ENCODE peak calls at places on chromosome 14, in five cellular contexts. Y, A, T, K and X are unnamed samples. For H3K4me1, the result is how much of the 10 kb centered on the place peaks cover.

GRCh38 chr14:20998674-20999366 is at the start of gene SLC39A2:
- DNase-seq in Y (no peak), A (no peak), T (no peak), K (no peak), X (no peak)

GRCh38 chr14:101992708-101993107 is 28.3 kb downstream of the DYNC1H1 start:
- DNase-seq in Y (no peak), A (no peak), T (no peak), K (no peak), X (no peak)

GRCh38 chr14:105326891-105327694 is 12.5 kb downstream of the PACS2 start:
- DNase-seq in Y (no peak), A (peak), T (no peak), K (no peak), X (no peak)

GRCh38 chr14:23049011-23049410 is 7.0 kb downstream of the PSMB11 start:
- DNase-seq in Y (no peak), A (no peak), T (no peak), K (no peak), X (no peak)

GRCh38 chr14:106210650-106211049 is 684.3 kb downstream of the TMEM121 start:
- DNase-seq in Y (no peak), A (no peak), T (no peak), K (no peak), X (no peak)

GRCh38 chr14:68089146-68089715 is 269.7 kb downstream of the RAD51B start:
- DNase-seq in Y (peak), A (no peak), T (no peak), K (no peak), X (no peak)

GRCh38 chr14:21352587-21352986 is 31.2 kb downstream of the SUPT16H start:
- DNase-seq in Y (no peak), A (no peak), T (no peak), K (no peak), X (no peak)

GRCh38 chr14:78195431-78195830 is 25.3 kb downstream of the NRXN3 start:
- DNase-seq in Y (no peak), A (no peak), T (no peak), K (no peak), X (no peak)

GRCh38 chr14:32820182-32820581 is 118.5 kb upstream of the NPAS3 start:
- DNase-seq in Y (no peak), A (no peak), T (no peak), K (no peak), X (no peak)

GRCh38 chr14:100825691-100826331 is at the start of gene MEG3:
- DNase-seq in Y (peak), A (no peak), T (no peak), K (peak), X (no peak)
- H3K4me1 ChIP-seq in Y (under half), A (under half), T (under half), K (under half), X (under half)

DNA sequence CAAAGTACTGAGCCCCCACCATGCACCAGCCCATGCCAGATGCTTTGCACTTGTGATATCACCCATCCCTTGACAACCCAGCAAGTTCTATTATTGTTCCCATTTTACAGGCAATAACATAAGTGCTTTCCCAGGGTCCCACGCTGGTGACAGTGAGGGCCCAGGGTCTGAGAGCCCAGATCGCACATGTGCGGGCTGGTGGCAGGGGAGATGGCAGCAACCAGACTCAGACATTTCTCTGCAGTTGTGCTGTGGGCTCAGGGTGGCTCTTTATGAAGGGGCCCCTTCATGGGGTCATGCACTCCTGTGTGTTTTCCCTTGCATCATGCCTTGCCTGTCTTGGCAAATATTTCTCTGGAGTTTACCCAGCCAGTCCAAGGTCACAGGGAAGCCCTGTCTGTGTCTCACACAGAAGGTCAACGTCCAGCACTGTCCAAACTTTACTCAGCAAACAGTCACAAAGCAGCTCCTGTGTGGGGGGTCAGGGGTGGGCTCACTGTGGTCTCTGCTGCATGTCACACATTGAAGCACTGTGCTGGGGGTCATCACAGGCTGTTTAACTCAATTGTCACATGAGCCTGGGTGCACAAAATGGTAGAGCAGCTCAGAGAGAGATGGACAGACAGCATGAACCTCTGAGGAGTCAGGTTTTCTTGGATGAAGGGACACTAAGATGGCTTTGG is 12.7 kb downstream of the SERPINA5 start:
- DNase-seq in Y (no peak), A (no peak), T (no peak), K (peak), X (no peak)
- TF ChIP-seq EP300 in Y (peak), A (no peak), T (no peak), K (no peak), X (no peak)

DNA sequence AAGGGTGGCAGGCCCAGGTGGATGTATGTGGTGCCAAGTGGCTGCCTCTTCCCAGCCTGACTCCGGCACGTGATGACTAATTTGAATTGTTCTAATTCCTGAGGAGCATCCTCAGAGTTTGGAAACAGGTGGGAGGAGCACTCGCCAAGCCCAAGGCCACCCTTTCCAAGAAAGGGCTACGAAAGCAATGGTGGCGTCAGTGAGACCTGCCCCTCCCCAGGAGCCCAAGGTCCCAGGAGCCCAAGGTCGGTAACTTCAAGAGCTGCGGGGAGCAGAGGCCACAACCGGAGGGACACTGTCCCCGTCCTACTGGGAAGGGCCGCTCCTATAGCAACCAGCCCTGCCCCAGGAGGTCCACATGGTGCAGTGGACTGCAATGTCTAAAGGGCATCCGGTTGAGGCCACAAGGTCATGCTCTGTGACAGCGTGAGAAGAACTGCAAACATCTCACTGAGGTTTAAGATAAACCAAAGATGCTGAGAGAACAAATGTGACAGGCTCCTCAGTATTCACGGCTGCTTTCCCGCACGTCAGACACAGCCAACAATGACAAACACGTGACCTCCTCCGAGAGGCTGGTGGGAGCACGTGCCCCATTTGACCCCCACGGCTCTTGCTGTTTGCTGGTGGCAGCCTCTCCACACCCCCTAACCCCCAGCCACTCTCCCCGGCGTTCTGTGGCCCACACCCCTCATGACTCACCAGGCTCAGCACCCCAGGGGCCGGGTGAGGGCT is 79.6 kb downstream of the ITPK1 start:
- DNase-seq in Y (no peak), A (no peak), T (no peak), K (peak), X (no peak)
- H3K4me1 ChIP-seq in Y (half or more), A (under half), T (half or more), K (under half), X (half or more)

DNA sequence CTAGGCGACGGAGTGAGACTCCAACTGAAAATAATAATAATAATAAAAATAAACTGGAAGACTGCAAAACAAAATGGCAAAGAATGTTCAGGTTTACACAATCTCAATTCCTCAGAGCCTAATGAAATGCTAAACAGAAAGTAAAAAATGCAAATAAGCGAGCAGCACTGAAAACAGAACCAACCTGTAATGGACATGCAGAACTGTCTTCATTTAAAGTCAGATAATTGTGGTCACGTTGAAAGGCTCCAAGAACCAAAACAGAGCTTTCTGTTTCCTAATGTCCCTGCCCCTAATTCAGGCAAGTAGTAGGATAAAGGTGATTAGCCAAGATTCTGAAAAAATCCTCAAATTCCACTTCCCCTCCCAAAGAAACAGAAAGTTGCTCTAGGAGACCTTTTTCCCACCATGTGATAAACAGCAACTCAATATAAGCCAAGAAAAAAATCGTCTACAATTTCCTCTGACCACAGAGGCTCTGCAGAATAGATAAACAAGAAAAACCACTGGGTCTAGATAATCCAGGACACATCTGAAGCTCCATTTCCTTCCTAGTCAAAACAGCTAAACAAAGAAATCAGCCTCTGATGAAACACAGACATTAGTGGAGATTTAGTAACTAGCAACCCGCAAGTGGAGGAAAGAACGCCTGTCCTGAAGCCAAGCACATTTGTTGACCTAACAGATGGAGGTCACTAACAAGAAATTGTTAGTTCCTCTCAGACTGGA is 3.0 kb downstream of the MIS18BP1 start:
- DNase-seq in Y (no peak), A (no peak), T (no peak), K (peak), X (no peak)
- TF ChIP-seq EP300 in Y (no peak), A (no peak), T (no peak), K (no peak), X (no peak)

GRCh38 chr14:90398841-90399540 is 2.2 kb downstream of the CALM1 start:
- DNase-seq in Y (no peak), A (no peak), T (no peak), K (no peak), X (no peak)

GRCh38 chr14:90399541-90400444 is 3.0 kb downstream of the CALM1 start:
- DNase-seq in Y (peak), A (peak), T (peak), K (peak), X (no peak)

GRCh38 chr14:90403065-90403464 is 6.2 kb downstream of the CALM1 start:
- DNase-seq in Y (no peak), A (no peak), T (no peak), K (no peak), X (no peak)

GRCh38 chr14:90400904-90401561 is 4.2 kb downstream of the CALM1 start:
- DNase-seq in Y (no peak), A (no peak), T (no peak), K (no peak), X (no peak)

GRCh38 chr14:90402009-90402408 is 5.2 kb downstream of the CALM1 start:
- DNase-seq in Y (no peak), A (no peak), T (no peak), K (no peak), X (no peak)
- H3K4me1 ChIP-seq in Y (under half), A (under half), T (half or more), K (under half), X (half or more)

DNA sequence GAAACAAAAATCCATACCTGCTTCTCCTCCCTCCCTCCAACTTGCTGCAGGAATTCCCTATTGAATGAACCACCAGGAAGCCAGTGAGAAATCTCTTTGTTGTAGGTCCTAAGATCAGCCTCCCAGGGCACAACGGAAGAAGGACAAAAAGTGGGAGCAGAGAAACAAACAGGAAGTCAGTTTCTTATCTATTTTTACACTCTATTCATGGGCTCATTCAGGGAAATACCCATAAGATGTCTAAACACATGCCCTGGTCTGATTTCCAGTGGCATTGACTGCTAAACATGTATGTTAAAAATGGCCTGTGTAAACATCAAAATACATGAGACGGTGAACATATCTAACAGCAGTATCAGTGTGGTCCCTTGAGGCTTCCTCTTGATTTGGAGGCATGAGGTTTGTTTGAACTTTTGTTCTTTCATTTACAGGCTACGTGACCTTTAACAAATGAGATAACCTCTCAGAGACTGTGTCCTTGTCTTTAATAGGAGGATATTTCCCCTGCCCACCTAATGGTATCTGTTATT is 18.8 kb downstream of the GPR65 start:
- DNase-seq in Y (no peak), A (no peak), T (no peak), K (no peak), X (no peak)
- TF ChIP-seq EP300 in Y (no peak), A (no peak), T (no peak), K (no peak), X (no peak)

GRCh38 chr14:98937021-98937420 is 335.0 kb downstream of the BCL11B start:
- DNase-seq in Y (no peak), A (no peak), T (no peak), K (no peak), X (no peak)
- H3K4me1 ChIP-seq in Y (under half), A (under half), T (under half), K (under half), X (under half)

DNA sequence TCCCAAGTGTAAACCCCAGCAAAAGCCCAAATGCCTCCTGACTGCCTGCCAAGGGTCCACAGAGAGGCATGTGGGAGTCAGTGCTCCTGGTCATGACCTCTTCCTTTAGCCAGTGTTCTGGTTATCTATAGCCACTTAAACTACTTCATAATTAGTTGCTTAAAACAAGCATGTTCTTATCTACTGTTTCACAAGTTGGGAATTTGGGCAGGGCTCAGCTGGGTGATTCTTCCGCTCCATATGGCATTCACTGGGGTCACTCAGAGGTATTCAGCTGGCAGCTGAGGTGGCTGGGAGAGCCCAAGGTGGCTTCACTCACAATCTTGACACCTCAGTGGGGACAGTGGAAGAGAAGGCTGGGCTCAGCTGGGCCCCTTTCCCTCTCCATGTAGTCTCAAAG is 184.0 kb upstream of the RGS6 start:
- DNase-seq in Y (no peak), A (no peak), T (no peak), K (no peak), X (no peak)
- TF ChIP-seq EP300 in Y (no peak), A (no peak), T (no peak), K (no peak), X (no peak)

DNA sequence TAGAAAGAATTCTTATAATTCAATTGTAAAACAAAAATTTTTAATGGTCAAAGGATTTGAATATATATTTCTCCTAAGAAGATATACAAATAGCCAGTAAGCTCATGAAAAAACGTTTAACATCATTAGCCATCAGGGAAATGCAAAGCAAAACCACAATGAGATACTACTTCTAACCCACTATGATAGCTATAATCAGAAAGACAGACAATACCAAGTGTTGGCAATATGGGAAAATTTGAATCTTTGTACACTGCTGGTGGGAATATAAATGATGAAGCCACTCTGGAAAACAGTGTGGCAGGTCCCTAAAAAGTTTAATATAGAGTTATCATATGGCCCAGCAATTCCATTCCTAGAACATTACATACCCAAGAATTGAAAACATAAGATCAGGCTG is 25.4 kb downstream of the RALGAPA1 start:
- DNase-seq in Y (no peak), A (no peak), T (no peak), K (no peak), X (no peak)
- H3K4me1 ChIP-seq in Y (under half), A (under half), T (under half), K (under half), X (under half)

GRCh38 chr14:75340921-75341320 is 62.3 kb downstream of the FOS start:
- DNase-seq in Y (no peak), A (no peak), T (peak), K (peak), X (no peak)
- TF ChIP-seq EP300 in Y (no peak), A (no peak), T (peak), K (peak), X (peak)